ENCODE peak calls at places on chromosome 1, in eight cellular contexts. One of them, this sample, is unnamed.

GRCh38 chr1:25936940-25937339 is 30.7 kb upstream of the STMN1 start:
- DNase-seq in dorsolateral prefrontal cortex: no peak
- DNase-seq in H1: no peak
- DNase-seq in keratinocyte: no peak
- DNase-seq in A549: no peak
- DNase-seq in body of pancreas: no peak
- DNase-seq in lung: no peak
- DNase-seq in brain microvascular endothelial cell: no peak
- DNase-seq in this sample: no peak

GRCh38 chr1:204261746-204262505 is 48.1 kb upstream of the GOLT1A start:
- DNase-seq in dorsolateral prefrontal cortex: no peak
- DNase-seq in H1: no peak
- DNase-seq in keratinocyte: no peak
- DNase-seq in A549: no peak
- DNase-seq in body of pancreas: no peak
- DNase-seq in lung: no peak
- DNase-seq in brain microvascular endothelial cell: no peak
- DNase-seq in this sample: no peak

GRCh38 chr1:86704972-86705632 is 726 bp downstream of the SH3GLB1 start:
- DNase-seq in dorsolateral prefrontal cortex: peak; percentile 46
- DNase-seq in H1: peak; percentile 74
- DNase-seq in keratinocyte: no peak
- DNase-seq in A549: peak; percentile 53
- DNase-seq in body of pancreas: peak; percentile 52
- DNase-seq in lung: peak; percentile 63
- DNase-seq in brain microvascular endothelial cell: peak; percentile 44
- DNase-seq in this sample: peak; percentile 82

GRCh38 chr1:228867951-228868730 is 132.9 kb downstream of the RHOU start:
- DNase-seq in dorsolateral prefrontal cortex: no peak
- DNase-seq in H1: peak; percentile 33
- DNase-seq in keratinocyte: no peak
- DNase-seq in A549: no peak
- DNase-seq in body of pancreas: no peak
- DNase-seq in lung: no peak
- DNase-seq in brain microvascular endothelial cell: no peak
- DNase-seq in this sample: no peak

GRCh38 chr1:9700340-9700739 is 48.8 kb downstream of the PIK3CD start:
- DNase-seq in dorsolateral prefrontal cortex: no peak
- DNase-seq in H1: no peak
- DNase-seq in keratinocyte: no peak
- DNase-seq in A549: peak; percentile 64
- DNase-seq in body of pancreas: no peak
- DNase-seq in lung: no peak
- DNase-seq in brain microvascular endothelial cell: peak; percentile 83
- DNase-seq in this sample: no peak

GRCh38 chr1:153922076-153922837 is 515 bp downstream of the GATAD2B start:
- DNase-seq in dorsolateral prefrontal cortex: no peak
- DNase-seq in H1: peak; percentile 60
- DNase-seq in keratinocyte: no peak
- DNase-seq in A549: no peak
- DNase-seq in body of pancreas: no peak
- DNase-seq in lung: peak; percentile 34
- DNase-seq in brain microvascular endothelial cell: no peak
- DNase-seq in this sample: no peak

GRCh38 chr1:220235462-220235861 is 36.8 kb downstream of the RAB3GAP2 start:
- DNase-seq in dorsolateral prefrontal cortex: no peak
- DNase-seq in H1: no peak
- DNase-seq in keratinocyte: no peak
- DNase-seq in A549: peak; percentile 13
- DNase-seq in body of pancreas: no peak
- DNase-seq in lung: no peak
- DNase-seq in brain microvascular endothelial cell: no peak
- DNase-seq in this sample: no peak

GRCh38 chr1:167418397-167418796 is 99.9 kb downstream of the CD247 start:
- DNase-seq in dorsolateral prefrontal cortex: no peak
- DNase-seq in H1: no peak
- DNase-seq in keratinocyte: no peak
- DNase-seq in A549: no peak
- DNase-seq in body of pancreas: no peak
- DNase-seq in lung: no peak
- DNase-seq in brain microvascular endothelial cell: no peak
- DNase-seq in this sample: no peak

GRCh38 chr1:171434717-171435346 is 50.5 kb upstream of the PRRC2C start:
- DNase-seq in dorsolateral prefrontal cortex: no peak
- DNase-seq in H1: no peak
- DNase-seq in keratinocyte: peak; percentile 42
- DNase-seq in A549: peak; percentile 62
- DNase-seq in body of pancreas: no peak
- DNase-seq in lung: no peak
- DNase-seq in brain microvascular endothelial cell: peak; percentile 74
- DNase-seq in this sample: peak; percentile 80

GRCh38 chr1:219477861-219478260 is 135.0 kb downstream of the ZC3H11B start:
- DNase-seq in dorsolateral prefrontal cortex: no peak
- DNase-seq in H1: no peak
- DNase-seq in keratinocyte: no peak
- DNase-seq in A549: no peak
- DNase-seq in body of pancreas: no peak
- DNase-seq in lung: no peak
- DNase-seq in brain microvascular endothelial cell: no peak
- DNase-seq in this sample: no peak

GRCh38 chr1:201480231-201481003 is 11.4 kb upstream of the PHLDA3 start:
- DNase-seq in dorsolateral prefrontal cortex: no peak
- DNase-seq in H1: peak; percentile 91
- DNase-seq in keratinocyte: peak; percentile 82
- DNase-seq in A549: peak; percentile 96
- DNase-seq in body of pancreas: peak; percentile 92
- DNase-seq in lung: peak; percentile 89
- DNase-seq in brain microvascular endothelial cell: peak; percentile 78
- DNase-seq in this sample: peak; percentile 91
- TF ChIP-seq CTCF in dorsolateral prefrontal cortex: no peak
- TF ChIP-seq CTCF in H1: peak; percentile 5
- TF ChIP-seq CTCF in keratinocyte: peak; percentile 9
- TF ChIP-seq CTCF in A549: no peak
- TF ChIP-seq CTCF in body of pancreas: no peak
- TF ChIP-seq CTCF in lung: no peak
- TF ChIP-seq CTCF in brain microvascular endothelial cell: peak; percentile 44
- TF ChIP-seq CTCF in this sample: no peak

DNA sequence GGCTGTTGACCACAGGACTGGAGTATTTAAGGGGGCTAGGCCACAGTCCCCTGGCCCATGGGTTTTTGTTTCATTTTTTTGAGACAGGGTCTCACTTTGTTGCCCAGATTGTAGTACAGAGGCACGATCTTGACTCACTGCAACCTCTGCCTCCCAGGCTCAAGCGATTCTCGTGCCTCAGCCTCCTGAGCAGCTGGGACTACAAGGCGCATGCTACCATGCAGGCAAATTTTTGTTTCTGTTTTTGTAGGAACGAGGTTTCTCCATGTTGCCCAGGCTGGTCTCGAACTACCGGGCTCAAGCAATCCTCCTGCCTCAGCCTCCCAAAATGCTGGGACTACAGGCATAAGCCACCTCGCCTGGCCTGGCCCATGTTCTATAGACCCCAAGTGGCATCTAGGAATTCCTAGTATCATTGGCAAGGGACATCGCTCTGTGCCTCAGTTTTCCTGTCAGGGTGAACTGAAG is 14.6 kb downstream of the NES start:
- DNase-seq in dorsolateral prefrontal cortex: no peak
- DNase-seq in H1: no peak
- DNase-seq in keratinocyte: no peak
- DNase-seq in A549: no peak
- DNase-seq in body of pancreas: no peak
- DNase-seq in lung: no peak
- DNase-seq in brain microvascular endothelial cell: no peak
- DNase-seq in this sample: no peak
- H3K27ac ChIP-seq in dorsolateral prefrontal cortex: peak overlapping the region; percentile 84
- H3K27ac ChIP-seq in H1: no peak overlapping the region
- H3K27ac ChIP-seq in keratinocyte: no peak overlapping the region
- H3K27ac ChIP-seq in A549: peak overlapping the region; percentile 97
- H3K27ac ChIP-seq in body of pancreas: peak overlapping the region; percentile 51
- H3K27ac ChIP-seq in lung: peak overlapping the region; percentile 82
- H3K27ac ChIP-seq in brain microvascular endothelial cell: peak overlapping the region; percentile 65
- H3K27ac ChIP-seq in this sample: peak overlapping the region; percentile 92

DNA sequence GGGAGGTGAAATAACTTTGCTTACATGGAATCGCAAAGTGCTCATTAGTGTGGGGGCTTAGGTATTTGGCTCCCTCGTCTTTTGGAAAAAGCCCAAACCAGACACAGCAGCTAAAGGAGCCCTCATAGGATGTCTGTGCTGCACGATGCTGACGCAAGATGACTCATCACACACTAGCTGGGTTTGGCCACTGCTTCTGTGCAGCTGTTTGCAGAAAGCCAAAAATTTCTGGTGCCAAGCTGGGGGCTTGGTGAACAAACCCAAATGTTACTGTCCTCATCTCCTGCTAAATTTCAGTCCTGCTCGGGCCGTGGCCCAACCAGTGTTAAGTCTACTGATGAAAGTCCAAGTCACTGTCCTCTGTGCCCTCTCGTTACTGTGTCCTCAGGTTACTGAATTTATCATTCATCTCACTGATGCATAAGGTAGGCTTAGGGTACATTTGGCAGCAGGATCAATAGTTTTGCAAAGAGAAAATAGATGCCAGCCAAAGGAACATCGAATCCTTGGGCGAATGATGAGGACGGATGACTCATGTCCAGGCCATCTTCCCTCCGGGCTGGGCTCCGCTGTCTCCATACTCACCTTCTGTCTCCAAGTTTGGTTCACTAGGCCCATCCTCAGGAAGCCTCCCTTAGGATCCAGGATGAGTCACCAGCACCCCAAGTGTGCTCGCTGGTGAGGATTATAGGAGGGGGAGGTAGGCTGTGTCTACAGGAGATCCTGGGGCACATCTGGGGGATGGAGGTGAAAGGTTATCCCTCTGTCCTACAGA is 177.7 kb downstream of the ADSS2 start:
- DNase-seq in dorsolateral prefrontal cortex: peak; percentile 66
- DNase-seq in H1: no peak
- DNase-seq in keratinocyte: peak; percentile 84
- DNase-seq in A549: peak; percentile 92
- DNase-seq in body of pancreas: peak; percentile 33
- DNase-seq in lung: peak; percentile 41
- DNase-seq in brain microvascular endothelial cell: peak; percentile 98
- DNase-seq in this sample: peak; percentile 81
- H3K4me3 ChIP-seq in dorsolateral prefrontal cortex: no peak overlapping the region
- H3K4me3 ChIP-seq in H1: no peak overlapping the region
- H3K4me3 ChIP-seq in keratinocyte: peak overlapping the region; percentile 59
- H3K4me3 ChIP-seq in A549: peak overlapping the region; percentile 21
- H3K4me3 ChIP-seq in body of pancreas: no peak overlapping the region
- H3K4me3 ChIP-seq in lung: no peak overlapping the region
- H3K4me3 ChIP-seq in brain microvascular endothelial cell: peak overlapping the region; percentile 33
- H3K4me3 ChIP-seq in this sample: peak overlapping the region; percentile 46

DNA sequence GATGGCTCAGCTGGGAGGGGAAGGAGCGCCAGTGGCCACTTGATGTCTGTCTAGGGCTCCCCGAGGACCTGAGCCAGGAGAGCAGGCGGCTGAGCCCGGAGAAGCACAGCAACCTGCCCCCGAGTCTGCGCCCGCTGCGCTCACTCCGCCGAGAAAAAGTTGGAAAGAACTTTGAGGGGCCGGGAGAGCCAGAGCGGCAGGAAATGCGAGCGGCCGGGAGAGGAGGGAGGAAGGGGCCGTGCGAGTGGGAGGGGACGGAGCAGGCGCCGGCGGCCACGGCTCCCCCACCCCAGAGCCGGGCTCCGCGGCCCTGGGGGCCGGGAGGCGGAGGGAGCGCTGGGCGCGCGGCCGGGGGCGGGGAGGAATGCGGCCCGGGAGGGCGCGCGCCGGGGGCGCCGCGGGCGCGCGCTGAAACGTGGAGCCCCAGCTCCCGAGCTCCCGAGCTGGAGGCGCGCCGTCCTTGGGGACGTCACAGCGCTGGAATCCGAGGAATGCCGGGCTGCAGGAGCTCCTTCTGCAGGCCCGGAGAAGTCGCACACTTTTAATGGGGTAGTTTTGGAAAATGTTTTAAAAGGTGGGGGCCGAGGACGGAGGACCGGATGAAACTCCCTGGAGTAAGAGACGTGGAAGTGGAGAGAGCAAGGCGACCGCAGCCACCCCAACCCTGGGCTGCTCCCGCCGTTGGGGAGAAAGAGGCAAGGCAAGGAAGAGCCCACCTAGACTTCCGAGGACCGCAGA is at the start of gene PTPN14:
- DNase-seq in dorsolateral prefrontal cortex: peak; percentile 64
- DNase-seq in H1: peak; percentile 87
- DNase-seq in keratinocyte: no peak
- DNase-seq in A549: peak; percentile 94
- DNase-seq in body of pancreas: peak; percentile 93
- DNase-seq in lung: peak; percentile 86
- DNase-seq in brain microvascular endothelial cell: peak; percentile 91
- DNase-seq in this sample: peak; percentile 94
- TF ChIP-seq CTCF in dorsolateral prefrontal cortex: no peak
- TF ChIP-seq CTCF in H1: peak; percentile 29
- TF ChIP-seq CTCF in keratinocyte: peak; percentile 36
- TF ChIP-seq CTCF in A549: peak; percentile 17
- TF ChIP-seq CTCF in body of pancreas: peak; percentile 54
- TF ChIP-seq CTCF in lung: no peak
- TF ChIP-seq CTCF in brain microvascular endothelial cell: peak; percentile 62
- TF ChIP-seq CTCF in this sample: no peak

GRCh38 chr1:54571326-54571725 is 23.3 kb downstream of the ACOT11 start:
- DNase-seq in dorsolateral prefrontal cortex: no peak
- DNase-seq in H1: no peak
- DNase-seq in keratinocyte: no peak
- DNase-seq in A549: no peak
- DNase-seq in body of pancreas: no peak
- DNase-seq in lung: no peak
- DNase-seq in brain microvascular endothelial cell: no peak
- DNase-seq in this sample: no peak

GRCh38 chr1:54570161-54570560 is 22.1 kb downstream of the ACOT11 start:
- DNase-seq in dorsolateral prefrontal cortex: no peak
- DNase-seq in H1: no peak
- DNase-seq in keratinocyte: no peak
- DNase-seq in A549: no peak
- DNase-seq in body of pancreas: no peak
- DNase-seq in lung: no peak
- DNase-seq in brain microvascular endothelial cell: no peak
- DNase-seq in this sample: no peak

GRCh38 chr1:54571803-54572202 is 23.8 kb downstream of the ACOT11 start:
- DNase-seq in dorsolateral prefrontal cortex: no peak
- DNase-seq in H1: no peak
- DNase-seq in keratinocyte: no peak
- DNase-seq in A549: no peak
- DNase-seq in body of pancreas: no peak
- DNase-seq in lung: no peak
- DNase-seq in brain microvascular endothelial cell: no peak
- DNase-seq in this sample: no peak

GRCh38 chr1:54567961-54568360 is 19.9 kb downstream of the ACOT11 start:
- DNase-seq in dorsolateral prefrontal cortex: no peak
- DNase-seq in H1: no peak
- DNase-seq in keratinocyte: no peak
- DNase-seq in A549: no peak
- DNase-seq in body of pancreas: no peak
- DNase-seq in lung: no peak
- DNase-seq in brain microvascular endothelial cell: no peak
- DNase-seq in this sample: no peak

DNA sequence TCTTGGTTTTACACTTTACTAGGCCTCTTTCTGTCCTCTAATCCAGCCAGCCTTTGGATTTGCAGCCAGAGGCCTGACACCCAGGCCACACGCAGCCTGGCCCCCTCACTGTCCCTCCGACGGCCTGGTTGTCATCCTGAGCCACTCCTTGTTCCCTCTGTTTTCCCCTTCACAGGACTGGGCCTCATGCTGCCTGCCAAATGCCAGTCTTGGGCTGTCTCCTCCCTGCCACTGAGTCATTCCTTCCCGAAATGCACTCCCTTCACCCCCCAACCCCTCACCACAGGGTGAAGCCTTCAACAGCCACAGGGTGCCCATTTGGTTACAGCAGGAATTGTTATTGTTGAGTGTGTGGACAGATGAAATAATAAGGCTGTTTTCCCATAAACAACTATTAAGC is 21.3 kb downstream of the ACOT11 start:
- DNase-seq in dorsolateral prefrontal cortex: no peak
- DNase-seq in H1: no peak
- DNase-seq in keratinocyte: no peak
- DNase-seq in A549: no peak
- DNase-seq in body of pancreas: no peak
- DNase-seq in lung: no peak
- DNase-seq in brain microvascular endothelial cell: no peak
- DNase-seq in this sample: no peak
- H3K27ac ChIP-seq in dorsolateral prefrontal cortex: no peak overlapping the region
- H3K27ac ChIP-seq in H1: no peak overlapping the region
- H3K27ac ChIP-seq in keratinocyte: no peak overlapping the region
- H3K27ac ChIP-seq in A549: no peak overlapping the region
- H3K27ac ChIP-seq in body of pancreas: no peak overlapping the region
- H3K27ac ChIP-seq in lung: peak overlapping the region; percentile 77
- H3K27ac ChIP-seq in brain microvascular endothelial cell: no peak overlapping the region
- H3K27ac ChIP-seq in this sample: no peak overlapping the region

This sample was measured in coronary artery.